ENCODE peak calls at places on chromosomes 7 and 10, in seven cellular contexts. One of them, this sample, is unnamed.

GRCh38 chr7:25669954-25670841 is 441.9 kb upstream of the NPVF start:
- DNase-seq in ACHN: no peak
- DNase-seq in SK-MEL-5: peak
- DNase-seq in HT-29: no peak
- DNase-seq in M059J: no peak
- DNase-seq in NCI-H1694 treated with DMSO at 0.1 percent for 48 hours: peak
- DNase-seq in MM.1S: no peak
- DNase-seq in this sample: peak

GRCh38 chr7:1242601-1243289 is 10.1 kb downstream of the UNCX start:
- DNase-seq in ACHN: no peak
- DNase-seq in SK-MEL-5: no peak
- DNase-seq in HT-29: no peak
- DNase-seq in M059J: no peak
- DNase-seq in NCI-H1694 treated with DMSO at 0.1 percent for 48 hours: no peak
- DNase-seq in MM.1S: no peak
- DNase-seq in this sample: no peak

GRCh38 chr10:70715853-70716795 is 43.8 kb downstream of the ADAMTS14 start:
- DNase-seq in ACHN: peak
- DNase-seq in SK-MEL-5: no peak
- DNase-seq in HT-29: peak
- DNase-seq in M059J: peak
- DNase-seq in NCI-H1694 treated with DMSO at 0.1 percent for 48 hours: peak
- DNase-seq in MM.1S: no peak
- DNase-seq in this sample: peak

GRCh38 chr10:79322616-79323566 is 24.4 kb upstream of the PPIF start:
- DNase-seq in ACHN: peak
- DNase-seq in SK-MEL-5: no peak
- DNase-seq in HT-29: no peak
- DNase-seq in M059J: peak
- DNase-seq in NCI-H1694 treated with DMSO at 0.1 percent for 48 hours: no peak
- DNase-seq in MM.1S: no peak
- DNase-seq in this sample: no peak

GRCh38 chr10:2839081-2839725 is 228.1 kb upstream of the PFKP start:
- DNase-seq in ACHN: peak
- DNase-seq in SK-MEL-5: peak
- DNase-seq in HT-29: peak
- DNase-seq in M059J: peak
- DNase-seq in NCI-H1694 treated with DMSO at 0.1 percent for 48 hours: no peak
- DNase-seq in MM.1S: peak
- DNase-seq in this sample: peak

GRCh38 chr10:73860050-73860491 is 14.3 kb downstream of the CAMK2G start:
- DNase-seq in ACHN: no peak
- DNase-seq in SK-MEL-5: no peak
- DNase-seq in HT-29: no peak
- DNase-seq in M059J: no peak
- DNase-seq in NCI-H1694 treated with DMSO at 0.1 percent for 48 hours: no peak
- DNase-seq in MM.1S: no peak
- DNase-seq in this sample: no peak

GRCh38 chr10:79202188-79203013 is 133.6 kb downstream of the ZMIZ1 start:
- DNase-seq in ACHN: peak
- DNase-seq in SK-MEL-5: peak
- DNase-seq in HT-29: peak
- DNase-seq in M059J: no peak
- DNase-seq in NCI-H1694 treated with DMSO at 0.1 percent for 48 hours: peak
- DNase-seq in MM.1S: peak
- DNase-seq in this sample: peak

GRCh38 chr10:110138197-110138812 is 69.1 kb upstream of the MXI1 start:
- DNase-seq in ACHN: peak
- DNase-seq in SK-MEL-5: peak
- DNase-seq in HT-29: peak
- DNase-seq in M059J: peak
- DNase-seq in NCI-H1694 treated with DMSO at 0.1 percent for 48 hours: peak
- DNase-seq in MM.1S: peak
- DNase-seq in this sample: peak

GRCh38 chr10:36534471-36535002 is 590.9 kb upstream of the ANKRD30A start:
- DNase-seq in ACHN: no peak
- DNase-seq in SK-MEL-5: peak
- DNase-seq in HT-29: no peak
- DNase-seq in M059J: peak
- DNase-seq in NCI-H1694 treated with DMSO at 0.1 percent for 48 hours: no peak
- DNase-seq in MM.1S: peak
- DNase-seq in this sample: peak

GRCh38 chr7:142516038-142516501 is 233.2 kb upstream of the PRSS1 start:
- DNase-seq in ACHN: peak
- DNase-seq in SK-MEL-5: peak
- DNase-seq in HT-29: peak
- DNase-seq in M059J: peak
- DNase-seq in NCI-H1694 treated with DMSO at 0.1 percent for 48 hours: peak
- DNase-seq in MM.1S: peak
- DNase-seq in this sample: peak

GRCh38 chr7:146635200-146636032 is 518.8 kb downstream of the CNTNAP2 start:
- DNase-seq in ACHN: no peak
- DNase-seq in SK-MEL-5: no peak
- DNase-seq in HT-29: peak
- DNase-seq in M059J: no peak
- DNase-seq in NCI-H1694 treated with DMSO at 0.1 percent for 48 hours: no peak
- DNase-seq in MM.1S: no peak
- DNase-seq in this sample: no peak

GRCh38 chr7:25012254-25012653 is 32.3 kb upstream of the OSBPL3 start:
- DNase-seq in ACHN: no peak
- DNase-seq in SK-MEL-5: no peak
- DNase-seq in HT-29: no peak
- DNase-seq in M059J: no peak
- DNase-seq in NCI-H1694 treated with DMSO at 0.1 percent for 48 hours: no peak
- DNase-seq in MM.1S: no peak
- DNase-seq in this sample: no peak

GRCh38 chr7:22663721-22664120 is 63.3 kb upstream of the IL6 start:
- DNase-seq in ACHN: no peak
- DNase-seq in SK-MEL-5: no peak
- DNase-seq in HT-29: no peak
- DNase-seq in M059J: no peak
- DNase-seq in NCI-H1694 treated with DMSO at 0.1 percent for 48 hours: no peak
- DNase-seq in MM.1S: no peak
- DNase-seq in this sample: no peak